ENCODE peak calls at places on chromosomes 3 and 15, in ten cellular contexts. I is body of pancreas, F is GM12865, B is sigmoid colon, K is astrocyte of the cerebellum, G is esophagus muscularis mucosa, U is Panc1, Y is heart left ventricle, X is AG10803, C is fibroblast of pulmonary artery. M is an unnamed sample.

GRCh38 chr3:53842436-53843194 is 3.6 kb downstream of the CHDH start:
- DNase-seq in I (peak), F (peak), B (no peak), K (no peak), G (no peak), U (peak), Y (peak), X (peak), C (peak), M (peak)

GRCh38 chr3:188124184-188124583 is 29.8 kb upstream of the LPP start:
- DNase-seq in I (no peak), F (no peak), B (no peak), K (no peak), G (no peak), U (no peak), Y (no peak), X (peak), C (no peak), M (peak)

GRCh38 chr3:59456852-59457485 is 407.1 kb upstream of the CFAP20DC start:
- DNase-seq in I (no peak), F (peak), B (no peak), K (no peak), G (no peak), U (no peak), Y (no peak), X (no peak), C (no peak), M (no peak)

GRCh38 chr15:88769161-88769971 is 33.9 kb upstream of the ACAN start:
- DNase-seq in I (no peak), F (no peak), B (no peak), K (no peak), G (peak), U (no peak), Y (no peak), X (peak), C (no peak), M (no peak)

GRCh38 chr15:43243246-43243645 is 22.4 kb upstream of the EPB42 start:
- DNase-seq in I (no peak), F (no peak), B (no peak), K (no peak), G (no peak), U (no peak), Y (no peak), X (no peak), C (no peak), M (no peak)

GRCh38 chr3:113284453-113285050 is 73.2 kb downstream of the BOC start:
- DNase-seq in I (no peak), F (no peak), B (no peak), K (no peak), G (no peak), U (no peak), Y (no peak), X (no peak), C (no peak), M (no peak)

GRCh38 chr15:57604502-57604901 is 12.8 kb downstream of the MYZAP start:
- DNase-seq in I (peak), F (no peak), B (no peak), K (no peak), G (no peak), U (no peak), Y (peak), X (no peak), C (no peak), M (no peak)

GRCh38 chr15:51600114-51600513 is 22.5 kb downstream of the DMXL2 start:
- DNase-seq in I (no peak), F (peak), B (no peak), K (no peak), G (no peak), U (no peak), Y (no peak), X (no peak), C (no peak), M (peak)

GRCh38 chr3:128503751-128504532 is 10.9 kb upstream of the GATA2 start:
- DNase-seq in I (no peak), F (no peak), B (peak), K (no peak), G (peak), U (no peak), Y (no peak), X (no peak), C (no peak), M (no peak)

GRCh38 chr3:24199775-24200247 is 254.7 kb downstream of the NR1D2 start:
- DNase-seq in I (no peak), F (no peak), B (no peak), K (peak), G (no peak), U (no peak), Y (no peak), X (peak), C (peak), M (peak)

GRCh38 chr3:78507196-78507984 is 1260.4 kb downstream of the ROBO1 start:
- DNase-seq in I (no peak), F (no peak), B (no peak), K (peak), G (no peak), U (no peak), Y (no peak), X (no peak), C (no peak), M (no peak)

GRCh38 chr15:69760263-69760855 is 307.7 kb downstream of the RPLP1 start:
- DNase-seq in I (no peak), F (peak), B (no peak), K (no peak), G (no peak), U (no peak), Y (no peak), X (peak), C (peak), M (peak)

GRCh38 chr3:157632081-157632480 is 128.9 kb upstream of the VEPH1 start:
- DNase-seq in I (no peak), F (no peak), B (no peak), K (no peak), G (no peak), U (no peak), Y (no peak), X (peak), C (no peak), M (no peak)

GRCh38 chr15:20351448-20351961 is 190.1 kb downstream of the GOLGA6L6 start:
- DNase-seq in I (peak), F (no peak), B (peak), K (no peak), G (no peak), U (no peak), Y (no peak), X (no peak), C (no peak), M (no peak)

GRCh38 chr15:38853608-38854007 is 289.0 kb upstream of the RASGRP1 start:
- DNase-seq in I (no peak), F (peak), B (no peak), K (no peak), G (no peak), U (no peak), Y (no peak), X (peak), C (peak), M (no peak)

GRCh38 chr3:58051196-58051595 is 43.0 kb downstream of the FLNB start:
- DNase-seq in I (peak), F (no peak), B (peak), K (peak), G (no peak), U (no peak), Y (no peak), X (peak), C (peak), M (peak)

GRCh38 chr15:94206463-94207167 is 24.7 kb upstream of the MCTP2 start:
- DNase-seq in I (no peak), F (no peak), B (no peak), K (peak), G (no peak), U (no peak), Y (no peak), X (peak), C (peak), M (peak)

GRCh38 chr15:101520395-101520794 is 30.9 kb upstream of the PCSK6 start:
- DNase-seq in I (no peak), F (no peak), B (no peak), K (no peak), G (peak), U (no peak), Y (no peak), X (no peak), C (no peak), M (no peak)

GRCh38 chr15:48392356-48392755 is 61.1 kb downstream of the DUT start:
- DNase-seq in I (peak), F (no peak), B (peak), K (no peak), G (no peak), U (no peak), Y (peak), X (peak), C (peak), M (peak)

GRCh38 chr15:70411464-70411863 is 313.7 kb upstream of the TLE3 start:
- DNase-seq in I (no peak), F (no peak), B (no peak), K (no peak), G (no peak), U (no peak), Y (no peak), X (no peak), C (no peak), M (no peak)

GRCh38 chr3:14256561-14257342 is 78.1 kb downstream of the LSM3 start:
- DNase-seq in I (no peak), F (no peak), B (no peak), K (no peak), G (no peak), U (no peak), Y (no peak), X (no peak), C (no peak), M (no peak)

GRCh38 chr3:46947981-46948791 is 28.4 kb downstream of the CCDC12 start:
- DNase-seq in I (peak), F (peak), B (no peak), K (no peak), G (no peak), U (no peak), Y (peak), X (no peak), C (peak), M (no peak)

GRCh38 chr15:93026359-93026758 is 62.7 kb downstream of the RGMA start:
- DNase-seq in I (no peak), F (no peak), B (no peak), K (no peak), G (no peak), U (no peak), Y (no peak), X (no peak), C (no peak), M (no peak)

GRCh38 chr3:111636506-111636905 is 41.4 kb upstream of the ZBED2 start:
- DNase-seq in I (no peak), F (no peak), B (no peak), K (no peak), G (no peak), U (no peak), Y (no peak), X (peak), C (peak), M (no peak)

GRCh38 chr3:184805351-184806038 is 6.5 kb upstream of the VPS8 start:
- DNase-seq in I (no peak), F (no peak), B (no peak), K (no peak), G (no peak), U (no peak), Y (no peak), X (no peak), C (no peak), M (no peak)

GRCh38 chr15:85879334-85880163 is 84.8 kb upstream of the KLHL25 start:
- DNase-seq in I (no peak), F (no peak), B (no peak), K (no peak), G (no peak), U (no peak), Y (no peak), X (peak), C (no peak), M (no peak)

GRCh38 chr15:29935296-29936020 is 113.2 kb upstream of the TJP1 start:
- DNase-seq in I (no peak), F (no peak), B (no peak), K (no peak), G (no peak), U (no peak), Y (no peak), X (no peak), C (no peak), M (no peak)

GRCh38 chr3:4071481-4072184 is 231.5 kb upstream of the SETMAR start:
- DNase-seq in I (no peak), F (no peak), B (no peak), K (no peak), G (no peak), U (no peak), Y (no peak), X (no peak), C (no peak), M (no peak)

GRCh38 chr3:169147246-169148008 is 516.1 kb downstream of the MECOM start:
- DNase-seq in I (peak), F (no peak), B (peak), K (peak), G (no peak), U (no peak), Y (peak), X (peak), C (peak), M (peak)

GRCh38 chr3:194389269-194389668 is 9.8 kb downstream of the GP5 start:
- DNase-seq in I (no peak), F (no peak), B (no peak), K (no peak), G (peak), U (no peak), Y (no peak), X (no peak), C (no peak), M (no peak)

GRCh38 chr15:69305933-69306568 is 7.3 kb downstream of the PAQR5 start:
- DNase-seq in I (no peak), F (no peak), B (no peak), K (no peak), G (no peak), U (no peak), Y (no peak), X (no peak), C (no peak), M (no peak)

GRCh38 chr3:73832426-73832825 is 207.7 kb upstream of the PDZRN3 start:
- DNase-seq in I (no peak), F (no peak), B (no peak), K (no peak), G (no peak), U (no peak), Y (no peak), X (peak), C (no peak), M (no peak)

GRCh38 chr3:16516695-16517481 is 3.4 kb upstream of the RFTN1 start:
- DNase-seq in I (no peak), F (peak), B (no peak), K (peak), G (no peak), U (no peak), Y (peak), X (peak), C (peak), M (peak)

GRCh38 chr3:55484191-55484644 is 2.9 kb downstream of the WNT5A start:
- DNase-seq in I (peak), F (no peak), B (no peak), K (no peak), G (no peak), U (no peak), Y (no peak), X (no peak), C (no peak), M (no peak)

GRCh38 chr15:61521961-61522360 is 292.9 kb upstream of the RORA start:
- DNase-seq in I (no peak), F (no peak), B (no peak), K (no peak), G (no peak), U (no peak), Y (no peak), X (peak), C (no peak), M (no peak)

GRCh38 chr15:60392986-60393811 is 4.6 kb downstream of the ANXA2 start:
- DNase-seq in I (peak), F (no peak), B (peak), K (peak), G (no peak), U (peak), Y (peak), X (peak), C (peak), M (peak)
- H3K4me3 ChIP-seq in I (no peak), F (no peak), B (no peak), K (peak), G (peak), U (peak), Y (peak), X (peak), C (peak), M (peak)

DNA sequence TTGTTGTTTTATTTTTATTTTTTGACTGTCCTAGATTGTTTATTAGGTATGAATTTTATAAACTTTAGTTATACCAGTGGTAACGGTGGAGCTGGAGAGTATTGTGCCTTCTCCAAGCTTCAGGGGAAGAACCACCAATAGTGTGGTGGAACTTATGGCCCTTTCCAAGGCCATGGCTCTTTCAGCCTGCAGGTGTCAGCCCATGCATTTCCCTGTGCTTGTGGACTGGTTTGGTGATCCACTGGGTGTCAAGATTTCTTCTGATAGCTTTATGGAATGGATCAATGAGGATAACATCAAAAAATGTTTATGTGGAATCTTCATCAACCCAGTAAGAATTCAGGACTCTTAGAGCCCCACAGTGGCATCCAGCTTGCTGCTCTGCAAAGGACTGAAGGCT is 19.2 kb upstream of the SCAMP5 start:
- DNase-seq in I (no peak), F (no peak), B (no peak), K (no peak), G (no peak), U (no peak), Y (no peak), X (no peak), C (no peak), M (no peak)
- TF ChIP-seq CTCF in I (no peak), F (no peak), B (no peak), K (no peak), G (no peak), U (no peak), Y (no peak), X (no peak), C (no peak), M (no peak)

DNA sequence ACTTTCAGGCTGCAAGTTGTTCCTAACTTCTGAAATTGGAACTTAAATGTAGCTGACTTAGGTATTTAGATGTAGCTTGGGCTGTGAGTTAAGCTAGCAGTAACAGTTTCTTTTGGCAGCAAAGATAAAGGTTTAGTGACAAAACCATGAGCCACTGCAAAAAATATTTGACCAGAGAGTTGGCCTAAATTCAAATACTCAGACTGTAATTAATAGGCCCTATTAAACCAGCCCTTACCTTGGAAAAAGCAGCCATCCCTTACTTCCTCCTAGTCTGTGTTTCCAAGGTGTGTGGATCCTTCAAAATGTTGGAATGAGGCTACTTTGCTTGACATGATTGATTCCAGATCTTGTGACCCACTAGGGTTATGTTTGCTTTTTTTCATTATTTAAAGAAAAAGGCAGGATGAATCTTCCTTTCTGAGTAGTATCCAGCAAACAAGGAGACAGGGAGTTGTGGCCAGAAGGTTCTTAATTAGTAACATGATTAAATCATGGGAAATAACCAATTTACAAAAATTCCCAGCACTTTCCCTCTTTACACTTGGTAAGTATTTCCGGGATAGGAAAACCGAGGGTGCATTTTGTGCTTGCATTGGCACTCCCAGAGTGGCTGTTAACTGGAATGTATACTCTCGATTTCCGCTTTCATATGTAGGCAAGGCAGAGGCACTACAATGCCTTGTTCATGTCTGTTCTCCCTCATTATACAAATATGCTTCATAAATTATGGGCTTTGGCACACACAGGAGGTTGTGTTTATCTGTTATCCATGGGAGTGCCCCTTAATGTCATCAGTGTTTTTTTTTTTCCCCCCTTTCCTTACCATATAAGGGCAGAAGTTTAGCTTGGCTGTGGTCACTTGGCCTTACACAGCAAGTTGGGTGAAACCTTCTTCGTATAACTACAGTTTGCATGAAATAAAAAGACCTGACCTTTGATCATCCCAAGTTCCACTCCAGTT is 8.5 kb downstream of the TPM1 start:
- DNase-seq in I (no peak), F (no peak), B (no peak), K (no peak), G (no peak), U (no peak), Y (no peak), X (peak), C (peak), M (peak)
- H3K4me3 ChIP-seq in I (no peak), F (no peak), B (no peak), K (no peak), G (peak), U (peak), Y (peak), X (no peak), C (no peak), M (no peak)

GRCh38 chr15:83178387-83178786 is 29.2 kb downstream of the HDGFL3 start:
- DNase-seq in I (no peak), F (no peak), B (no peak), K (no peak), G (no peak), U (no peak), Y (no peak), X (no peak), C (no peak), M (no peak)

GRCh38 chr15:83174891-83175290 is 32.7 kb downstream of the HDGFL3 start:
- DNase-seq in I (no peak), F (peak), B (no peak), K (no peak), G (no peak), U (no peak), Y (no peak), X (peak), C (no peak), M (no peak)

GRCh38 chr15:83178869-83179325 is 28.7 kb downstream of the HDGFL3 start:
- DNase-seq in I (no peak), F (no peak), B (no peak), K (no peak), G (no peak), U (no peak), Y (no peak), X (no peak), C (no peak), M (no peak)
- TF ChIP-seq CTCF in I (no peak), F (no peak), B (no peak), K (no peak), G (no peak), U (no peak), Y (no peak), X (no peak), C (no peak), M (no peak)

GRCh38 chr3:48047841-48048456 is 31.7 kb upstream of the MAP4 start:
- DNase-seq in I (no peak), F (no peak), B (no peak), K (no peak), G (no peak), U (no peak), Y (no peak), X (no peak), C (peak), M (no peak)

GRCh38 chr3:48038971-48039481 is 22.8 kb upstream of the MAP4 start:
- DNase-seq in I (no peak), F (peak), B (no peak), K (no peak), G (no peak), U (no peak), Y (no peak), X (no peak), C (no peak), M (no peak)

GRCh38 chr3:48039487-48040190 is 23.4 kb upstream of the MAP4 start:
- DNase-seq in I (no peak), F (peak), B (no peak), K (peak), G (no peak), U (peak), Y (no peak), X (peak), C (peak), M (peak)

GRCh38 chr3:48042071-48042760 is 26.0 kb upstream of the MAP4 start:
- DNase-seq in I (no peak), F (peak), B (no peak), K (no peak), G (no peak), U (no peak), Y (no peak), X (no peak), C (no peak), M (peak)
- H3K4me3 ChIP-seq in I (no peak), F (no peak), B (no peak), K (no peak), G (no peak), U (no peak), Y (no peak), X (no peak), C (no peak), M (no peak)

GRCh38 chr15:76058714-76059319 is 968 bp upstream of the TMEM266 start:
- DNase-seq in I (peak), F (peak), B (no peak), K (no peak), G (no peak), U (no peak), Y (no peak), X (no peak), C (peak), M (peak)
- TF ChIP-seq CTCF in I (peak), F (no peak), B (no peak), K (no peak), G (no peak), U (peak), Y (no peak), X (no peak), C (no peak), M (peak)

GRCh38 chr3:186097663-186098451 is 11.0 kb downstream of the ETV5 start:
- DNase-seq in I (peak), F (no peak), B (peak), K (peak), G (no peak), U (no peak), Y (peak), X (peak), C (peak), M (peak)
- H3K4me3 ChIP-seq in I (no peak), F (no peak), B (no peak), K (peak), G (peak), U (peak), Y (peak), X (peak), C (peak), M (peak)